ENCODE peak calls at places on chromosomes 5 and 9, in ten cellular contexts. W, D, R, T, H, C, L, X, Z and V are unnamed samples.
A peak's percentile ranks its signal among the peaks of the same experiment; 100 is the strongest.

GRCh38 chr5:178259623-178260536 is 27.3 kb upstream of the PHYKPL start:
- DNase-seq in T (no peak), C (no peak), Z (no peak), X (no peak), L (no peak), W (no peak), H (no peak), D (no peak), R (peak; percentile 37), V (no peak)

GRCh38 chr9:13732290-13732689 is 452.8 kb upstream of the MPDZ start:
- DNase-seq in W (no peak), Z (no peak), C (no peak), R (no peak), L (no peak), D (no peak), X (no peak), H (no peak), T (no peak), V (no peak)

GRCh38 chr5:77328926-77329647 is 118.6 kb downstream of the PDE8B start:
- DNase-seq in H (no peak), C (no peak), D (no peak), W (no peak), Z (no peak), R (no peak), L (no peak), X (no peak), T (no peak), V (no peak)

GRCh38 chr5:81165493-81166119 is 67.5 kb upstream of the CKMT2 start:
- DNase-seq in C (no peak), L (peak; percentile 0), T (no peak), W (peak; percentile 67), D (no peak), R (peak; percentile 66), H (peak; percentile 65), X (peak; percentile 54), Z (peak; percentile 66), V (peak; percentile 81)

GRCh38 chr5:1479581-1480188 is 34.4 kb upstream of the SLC6A3 start:
- DNase-seq in D (peak; percentile 37), X (no peak), Z (peak; percentile 70), L (peak; percentile 77), R (peak; percentile 82), C (no peak), T (peak; percentile 44), W (peak; percentile 36), H (peak; percentile 81), V (peak; percentile 41)

GRCh38 chr9:83955985-83956287 is 24.1 kb downstream of the HNRNPK start:
- DNase-seq in D (no peak), H (no peak), X (peak; percentile 14), T (no peak), W (no peak), C (no peak), Z (no peak), L (no peak), R (no peak), V (peak; percentile 41)

GRCh38 chr5:68348447-68349222 is 133.1 kb downstream of the PIK3R1 start:
- DNase-seq in T (no peak), R (no peak), Z (no peak), X (no peak), C (no peak), L (no peak), W (no peak), D (no peak), H (no peak), V (no peak)

GRCh38 chr9:111925784-111926183 is 29.2 kb downstream of the UGCG start:
- DNase-seq in D (no peak), L (no peak), Z (no peak), X (no peak), W (no peak), C (no peak), R (no peak), H (no peak), T (no peak), V (no peak)

GRCh38 chr5:126683912-126684311 is 83.2 kb downstream of the PHAX start:
- DNase-seq in L (no peak), R (no peak), T (no peak), C (no peak), Z (no peak), H (no peak), X (no peak), W (no peak), D (no peak), V (no peak)

GRCh38 chr9:109745335-109746283 is 34.4 kb upstream of the PALM2AKAP2 start:
- DNase-seq in Z (no peak), W (peak; percentile 75), H (peak; percentile 80), L (no peak), T (peak; percentile 70), C (no peak), D (no peak), X (no peak), R (peak; percentile 67), V (peak; percentile 24)

GRCh38 chr9:22201256-22201655 is 192.2 kb upstream of the CDKN2B start:
- DNase-seq in T (no peak), X (no peak), R (no peak), L (no peak), Z (no peak), W (no peak), C (no peak), H (no peak), D (no peak), V (no peak)

GRCh38 chr5:160353379-160353778 is 17.0 kb downstream of the C1QTNF2 start:
- DNase-seq in L (no peak), D (no peak), C (no peak), R (peak; percentile 80), Z (no peak), T (peak; percentile 69), X (no peak), H (no peak), W (no peak), V (peak; percentile 63)

GRCh38 chr5:143023447-143024096 is 253.4 kb downstream of the ARHGAP26 start:
- DNase-seq in H (peak; percentile 79), X (no peak), W (peak; percentile 68), T (peak; percentile 67), D (peak; percentile 28), C (no peak), L (no peak), Z (peak; percentile 48), R (peak; percentile 85), V (peak; percentile 58)

GRCh38 chr9:105679406-105680022 is 14.8 kb upstream of the TMEM38B start:
- DNase-seq in L (no peak), T (no peak), Z (no peak), D (no peak), X (no peak), H (no peak), W (no peak), R (no peak), C (no peak), V (no peak)

GRCh38 chr5:120610145-120610544 is 146.0 kb downstream of the PRR16 start:
- DNase-seq in C (no peak), H (no peak), R (no peak), D (no peak), W (no peak), X (no peak), L (no peak), Z (no peak), T (no peak), V (no peak)
- H3K27ac ChIP-seq in C (no peak overlapping the region), H (peak overlapping the region; percentile 23), R (no peak overlapping the region), D (no peak overlapping the region), W (peak overlapping the region; percentile 3), X (no peak overlapping the region), L (no peak overlapping the region), Z (no peak overlapping the region), T (no peak overlapping the region), V (no peak overlapping the region)

DNA sequence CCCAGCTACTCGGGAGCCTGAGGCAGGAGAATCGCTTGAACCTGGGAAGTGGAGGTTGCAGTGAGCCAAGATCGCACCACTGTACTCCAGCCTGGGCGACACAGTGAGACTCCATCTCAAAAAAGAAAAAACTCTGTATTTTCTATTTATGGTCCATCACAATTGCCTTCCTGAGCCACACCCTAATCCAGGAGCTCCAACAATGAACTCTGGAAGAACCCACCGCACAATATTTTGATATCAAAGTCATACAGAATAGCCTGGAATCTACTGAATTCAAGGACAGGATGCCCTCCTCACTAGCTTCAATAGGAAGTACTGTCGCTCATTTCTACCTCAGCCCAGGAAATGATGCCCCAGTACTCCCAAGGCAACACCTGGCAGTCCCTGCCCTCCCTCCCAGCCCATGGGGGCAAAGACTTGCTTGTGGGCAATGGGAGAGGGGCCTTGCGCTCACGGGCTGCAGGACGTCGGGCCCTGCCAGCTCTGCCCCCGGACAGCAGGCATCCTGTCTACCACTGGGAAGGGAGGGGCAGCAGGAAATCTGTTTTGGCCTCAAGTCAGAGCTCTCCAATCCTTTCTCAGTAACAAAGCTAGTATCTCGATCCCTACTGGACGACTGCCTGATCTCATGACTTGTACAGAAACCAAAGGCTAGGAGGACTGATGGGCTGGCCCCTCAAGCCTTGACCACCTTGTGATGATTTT is 19.7 kb downstream of the UBAC1 start:
- DNase-seq in W (no peak), X (no peak), D (no peak), T (no peak), H (no peak), C (no peak), R (peak; percentile 52), L (no peak), Z (no peak), V (no peak)
- H3K27ac ChIP-seq in W (no peak overlapping the region), X (no peak overlapping the region), D (no peak overlapping the region), T (peak overlapping the region; percentile 93), H (no peak overlapping the region), C (no peak overlapping the region), R (no peak overlapping the region), L (no peak overlapping the region), Z (no peak overlapping the region), V (no peak overlapping the region)

GRCh38 chr5:220008-220407 is 1.9 kb downstream of the SDHA start:
- DNase-seq in X (peak; percentile 58), T (no peak), W (no peak), D (no peak), H (no peak), R (no peak), Z (no peak), L (no peak), C (no peak), V (no peak)

GRCh38 chr5:223791-224190 is 5.7 kb downstream of the SDHA start:
- DNase-seq in T (no peak), W (no peak), D (no peak), H (no peak), X (no peak), Z (no peak), R (no peak), C (no peak), L (no peak), V (no peak)

GRCh38 chr5:217860-218456 is at the start of the genes CCDC127 and SDHA:
- DNase-seq in H (peak; percentile 90), Z (peak; percentile 99), D (peak; percentile 98), X (peak; percentile 99), L (peak; percentile 78), T (peak; percentile 98), R (peak; percentile 100), C (peak; percentile 95), W (peak; percentile 86), V (peak; percentile 96)

GRCh38 chr5:218457-219289 is 553 bp downstream of the SDHA start:
- DNase-seq in X (peak; percentile 15), D (peak; percentile 56), R (peak; percentile 77), T (peak; percentile 47), Z (no peak), H (peak; percentile 19), W (peak; percentile 19), L (peak; percentile 22), C (no peak), V (peak; percentile 59)

GRCh38 chr5:219492-219891 is 1.4 kb downstream of the SDHA start:
- DNase-seq in X (peak; percentile 29), C (peak; percentile 6), R (no peak), Z (no peak), D (no peak), H (peak; percentile 49), W (peak; percentile 50), L (no peak), T (no peak), V (peak; percentile 40)
- H3K27ac ChIP-seq in X (peak overlapping the region; percentile 84), C (peak overlapping the region; percentile 87), R (peak overlapping the region; percentile 84), Z (peak overlapping the region; percentile 73), D (peak overlapping the region; percentile 93), H (peak overlapping the region; percentile 82), W (peak overlapping the region; percentile 17), L (no peak overlapping the region), T (peak overlapping the region; percentile 94), V (peak overlapping the region; percentile 29)

GRCh38 chr5:7805379-7805778 is 45.6 kb downstream of the CFAP90 start:
- DNase-seq in R (no peak), L (no peak), Z (no peak), T (no peak), H (no peak), C (no peak), D (no peak), W (peak; percentile 2), X (no peak), V (peak; percentile 10)
- H3K27ac ChIP-seq in R (no peak overlapping the region), L (no peak overlapping the region), Z (no peak overlapping the region), T (no peak overlapping the region), H (no peak overlapping the region), C (no peak overlapping the region), D (no peak overlapping the region), W (no peak overlapping the region), X (no peak overlapping the region), V (no peak overlapping the region)